ENCODE peak calls at places on chromosomes 1 and 21, in six cellular contexts. W, X, Y, E, H and P are unnamed samples.

GRCh38 chr1:8554956-8555534 is 237.1 kb downstream of the SLC45A1 start:
- DNase-seq in W (no peak), X (no peak), Y (no peak), E (no peak), H (no peak), P (no peak)

GRCh38 chr1:17810668-17811067 is 55.5 kb downstream of the ACTL8 start:
- DNase-seq in W (no peak), X (no peak), Y (no peak), E (no peak), H (no peak), P (no peak)

GRCh38 chr1:242523968-242524570 is 428 bp downstream of the PLD5 start:
- DNase-seq in W (no peak), X (no peak), Y (no peak), E (peak), H (peak), P (peak)

GRCh38 chr1:232704694-232705680 is 75.1 kb upstream of the SIPA1L2 start:
- DNase-seq in W (no peak), X (peak), Y (no peak), E (no peak), H (no peak), P (no peak)

GRCh38 chr1:41641483-41641829 is 157.0 kb upstream of the EDN2 start:
- DNase-seq in W (no peak), X (no peak), Y (no peak), E (no peak), H (no peak), P (no peak)

GRCh38 chr1:89843279-89844121 is 22.7 kb downstream of the LRRC8D start:
- DNase-seq in W (peak), X (peak), Y (peak), E (peak), H (peak), P (no peak)

GRCh38 chr1:246891105-246891504 is 40.6 kb downstream of the AHCTF1 start:
- DNase-seq in W (no peak), X (no peak), Y (no peak), E (no peak), H (no peak), P (no peak)

GRCh38 chr1:56578963-56579875 is at the start of gene PLPP3:
- DNase-seq in W (no peak), X (peak), Y (no peak), E (peak), H (peak), P (peak)

GRCh38 chr1:7284839-7285435 is 486.2 kb upstream of the VAMP3 start:
- DNase-seq in W (no peak), X (no peak), Y (no peak), E (no peak), H (no peak), P (no peak)

GRCh38 chr1:44808938-44809917 is 905 bp downstream of the BTBD19 start:
- DNase-seq in W (peak), X (peak), Y (peak), E (no peak), H (no peak), P (no peak)

GRCh38 chr1:54848134-54848948 is 38.7 kb downstream of the DHCR24 start:
- DNase-seq in W (no peak), X (no peak), Y (no peak), E (no peak), H (no peak), P (no peak)

GRCh38 chr1:100277866-100278265 is 11.8 kb downstream of the RTCA start:
- DNase-seq in W (no peak), X (no peak), Y (no peak), E (no peak), H (no peak), P (no peak)

GRCh38 chr21:43290529-43291346 is 121.9 kb downstream of the CRYAA start:
- DNase-seq in W (no peak), X (no peak), Y (no peak), E (no peak), H (no peak), P (no peak)

GRCh38 chr1:110636149-110636935 is 30.2 kb upstream of the KCNA2 start:
- DNase-seq in W (no peak), X (no peak), Y (peak), E (no peak), H (no peak), P (no peak)

GRCh38 chr1:230112131-230112701 is 45.2 kb downstream of the GALNT2 start:
- DNase-seq in W (no peak), X (no peak), Y (no peak), E (no peak), H (peak), P (no peak)

GRCh38 chr1:32798679-32799416 is 18.3 kb downstream of the YARS1 start:
- DNase-seq in W (no peak), X (no peak), Y (no peak), E (no peak), H (no peak), P (no peak)

GRCh38 chr1:88791192-88791591 is 100.2 kb downstream of the GTF2B start:
- DNase-seq in W (no peak), X (no peak), Y (no peak), E (no peak), H (no peak), P (no peak)

GRCh38 chr1:45409243-45409642 is 69.0 kb upstream of the MUTYH start:
- DNase-seq in W (no peak), X (no peak), Y (no peak), E (no peak), H (no peak), P (no peak)

GRCh38 chr21:15498455-15498854 is 231.3 kb upstream of the USP25 start:
- DNase-seq in W (no peak), X (no peak), Y (no peak), E (no peak), H (no peak), P (no peak)

GRCh38 chr1:15222653-15223303 is 24.2 kb upstream of the FHAD1 start:
- DNase-seq in W (no peak), X (no peak), Y (no peak), E (no peak), H (no peak), P (no peak)

GRCh38 chr1:37651803-37652202 is 17.1 kb upstream of the RSPO1 start:
- DNase-seq in W (no peak), X (no peak), Y (no peak), E (no peak), H (no peak), P (no peak)

GRCh38 chr1:153946622-153947246 is at the start of gene DENND4B:
- DNase-seq in W (peak), X (peak), Y (no peak), E (peak), H (peak), P (peak)

GRCh38 chr1:241706257-241706656 is 54.2 kb downstream of the WDR64 start:
- DNase-seq in W (no peak), X (peak), Y (no peak), E (no peak), H (no peak), P (no peak)

GRCh38 chr1:219954736-219955421 is 26.5 kb upstream of the SLC30A10 start:
- DNase-seq in W (no peak), X (no peak), Y (no peak), E (no peak), H (no peak), P (no peak)

GRCh38 chr21:42555756-42556438 is 42.2 kb downstream of the SLC37A1 start:
- DNase-seq in W (no peak), X (no peak), Y (no peak), E (no peak), H (no peak), P (no peak)

GRCh38 chr1:36380782-36381181 is 4.9 kb downstream of the STK40 start:
- DNase-seq in W (no peak), X (no peak), Y (no peak), E (no peak), H (no peak), P (no peak)

GRCh38 chr21:38384675-38385074 is 113.6 kb downstream of the ERG start:
- DNase-seq in W (no peak), X (no peak), Y (no peak), E (no peak), H (no peak), P (no peak)

GRCh38 chr1:31753623-31754349 is 10.4 kb downstream of the ADGRB2 start:
- DNase-seq in W (no peak), X (no peak), Y (no peak), E (peak), H (peak), P (no peak)

GRCh38 chr1:92485374-92486250 is 1.1 kb downstream of the GFI1 start:
- DNase-seq in W (peak), X (no peak), Y (peak), E (no peak), H (no peak), P (peak)

GRCh38 chr1:224852901-224853568 is 76.4 kb upstream of the DNAH14 start:
- DNase-seq in W (no peak), X (peak), Y (no peak), E (no peak), H (no peak), P (peak)

GRCh38 chr1:93670141-93670540 is 11.5 kb downstream of the BCAR3 start:
- DNase-seq in W (no peak), X (peak), Y (no peak), E (no peak), H (no peak), P (no peak)

GRCh38 chr1:18344755-18345154 is 136.0 kb upstream of the KLHDC7A start:
- DNase-seq in W (no peak), X (no peak), Y (no peak), E (no peak), H (no peak), P (peak)

GRCh38 chr1:34460193-34460592 is 283.5 kb downstream of the C1orf94 start:
- DNase-seq in W (peak), X (no peak), Y (peak), E (no peak), H (no peak), P (peak)

GRCh38 chr1:81604982-81605381 is 195.8 kb upstream of the ADGRL2 start:
- DNase-seq in W (no peak), X (no peak), Y (no peak), E (no peak), H (no peak), P (no peak)

GRCh38 chr1:220164517-220164916 is 70.6 kb downstream of the IARS2 start:
- DNase-seq in W (no peak), X (no peak), Y (no peak), E (no peak), H (no peak), P (no peak)

GRCh38 chr1:116506132-116507004 is 64.5 kb downstream of the CD58 start:
- DNase-seq in W (no peak), X (no peak), Y (no peak), E (no peak), H (no peak), P (no peak)

GRCh38 chr1:60989745-60990718 is 92.3 kb upstream of the NFIA start:
- DNase-seq in W (no peak), X (peak), Y (no peak), E (no peak), H (no peak), P (no peak)

GRCh38 chr1:168507828-168508227 is 36.0 kb downstream of the XCL2 start:
- DNase-seq in W (no peak), X (no peak), Y (no peak), E (no peak), H (no peak), P (no peak)